ENCODE peak calls at places on chromosomes 2 and 18, in four cellular contexts. One of them, this sample, is unnamed.
A peak's percentile ranks its signal among the peaks of the same experiment; 100 is the strongest.

GRCh38 chr18:62781893-62782292 is 66.6 kb downstream of the PHLPP1 start:
- DNase-seq in transverse colon: no peak
- DNase-seq in Calu3: no peak
- DNase-seq in endothelial cell: no peak
- DNase-seq in this sample: no peak

GRCh38 chr2:223784221-223784772 is 53.1 kb downstream of the AP1S3 start:
- DNase-seq in transverse colon: no peak
- DNase-seq in Calu3: no peak
- DNase-seq in endothelial cell: no peak
- DNase-seq in this sample: no peak

GRCh38 chr2:29130295-29130694 is 15.1 kb downstream of the CLIP4 start:
- DNase-seq in Calu3: peak; percentile 46
- DNase-seq in transverse colon: no peak
- DNase-seq in endothelial cell: no peak
- DNase-seq in this sample: peak; percentile 90

GRCh38 chr2:171965238-171965637 is 34.5 kb upstream of the METAP1D start:
- DNase-seq in transverse colon: no peak
- DNase-seq in Calu3: no peak
- DNase-seq in endothelial cell: no peak
- DNase-seq in this sample: no peak

GRCh38 chr2:226730487-226730886 is 69.1 kb downstream of the IRS1 start:
- DNase-seq in endothelial cell: no peak
- DNase-seq in transverse colon: no peak
- DNase-seq in Calu3: no peak
- DNase-seq in this sample: peak; percentile 25

GRCh38 chr2:62099523-62100175 is 96.3 kb upstream of the B3GNT2 start:
- DNase-seq in transverse colon: no peak
- DNase-seq in endothelial cell: no peak
- DNase-seq in Calu3: no peak
- DNase-seq in this sample: no peak

GRCh38 chr2:25336446-25336845 is 5.3 kb downstream of the DNMT3A start:
- DNase-seq in Calu3: no peak
- DNase-seq in transverse colon: no peak
- DNase-seq in endothelial cell: no peak
- DNase-seq in this sample: no peak

GRCh38 chr2:189363559-189363958 is 77.7 kb upstream of the WDR75 start:
- DNase-seq in transverse colon: no peak
- DNase-seq in Calu3: peak; percentile 23
- DNase-seq in endothelial cell: no peak
- DNase-seq in this sample: peak; percentile 80

GRCh38 chr18:36312806-36313395 is 15.4 kb downstream of the FHOD3 start:
- DNase-seq in Calu3: no peak
- DNase-seq in transverse colon: no peak
- DNase-seq in endothelial cell: no peak
- DNase-seq in this sample: no peak

GRCh38 chr2:101577173-101577572 is 102.3 kb upstream of the RFX8 start:
- DNase-seq in endothelial cell: no peak
- DNase-seq in Calu3: no peak
- DNase-seq in transverse colon: no peak
- DNase-seq in this sample: no peak

GRCh38 chr18:56326386-56327072 is 311.9 kb downstream of the TXNL1 start:
- DNase-seq in Calu3: no peak
- DNase-seq in endothelial cell: no peak
- DNase-seq in transverse colon: no peak
- DNase-seq in this sample: no peak

GRCh38 chr2:105875241-105875640 is 130.5 kb downstream of the NCK2 start:
- DNase-seq in endothelial cell: no peak
- DNase-seq in Calu3: no peak
- DNase-seq in transverse colon: no peak
- DNase-seq in this sample: no peak

GRCh38 chr2:240463866-240464481 is 28.5 kb downstream of the GPC1 start:
- DNase-seq in Calu3: no peak
- DNase-seq in transverse colon: no peak
- DNase-seq in endothelial cell: no peak
- DNase-seq in this sample: no peak

GRCh38 chr2:215878476-215879063 is 134.8 kb downstream of the MREG start:
- DNase-seq in transverse colon: no peak
- DNase-seq in endothelial cell: no peak
- DNase-seq in Calu3: no peak
- DNase-seq in this sample: peak; percentile 49

GRCh38 chr2:187529977-187530721 is 24.1 kb downstream of the TFPI start:
- DNase-seq in endothelial cell: no peak
- DNase-seq in transverse colon: no peak
- DNase-seq in Calu3: no peak
- DNase-seq in this sample: peak; percentile 83

GRCh38 chr2:171522057-171522803 is at the start of gene CYBRD1:
- DNase-seq in endothelial cell: no peak
- DNase-seq in transverse colon: peak; percentile 80
- DNase-seq in Calu3: peak; percentile 30
- DNase-seq in this sample: peak; percentile 70

GRCh38 chr2:241833101-241833937 is 24.3 kb downstream of the NEU4 start:
- DNase-seq in endothelial cell: no peak
- DNase-seq in Calu3: no peak
- DNase-seq in transverse colon: no peak
- DNase-seq in this sample: no peak

GRCh38 chr18:1585881-1586488 is 681.3 kb downstream of the ADCYAP1 start:
- DNase-seq in endothelial cell: no peak
- DNase-seq in transverse colon: no peak
- DNase-seq in Calu3: no peak
- DNase-seq in this sample: peak; percentile 45

GRCh38 chr2:211351998-211352397 is 795.6 kb downstream of the CPS1 start:
- DNase-seq in Calu3: no peak
- DNase-seq in transverse colon: no peak
- DNase-seq in endothelial cell: no peak
- DNase-seq in this sample: no peak

GRCh38 chr2:138713509-138713908 is 66.7 kb downstream of the NXPH2 start:
- DNase-seq in endothelial cell: no peak
- DNase-seq in transverse colon: no peak
- DNase-seq in Calu3: no peak
- DNase-seq in this sample: no peak

GRCh38 chr2:97748397-97748796 is 35.0 kb downstream of the ZAP70 start:
- DNase-seq in Calu3: peak; percentile 30
- DNase-seq in endothelial cell: peak; percentile 78
- DNase-seq in transverse colon: peak; percentile 37
- DNase-seq in this sample: peak; percentile 9

GRCh38 chr2:199309973-199310372 is 147.8 kb downstream of the SATB2 start:
- DNase-seq in endothelial cell: no peak
- DNase-seq in Calu3: no peak
- DNase-seq in transverse colon: no peak
- DNase-seq in this sample: no peak

GRCh38 chr2:218291934-218292699 is at the start of gene TMBIM1:
- DNase-seq in Calu3: peak; percentile 90
- DNase-seq in endothelial cell: peak; percentile 87
- DNase-seq in transverse colon: peak; percentile 84
- DNase-seq in this sample: peak; percentile 65

GRCh38 chr2:227616631-227617030 is 667 bp upstream of the SCYGR4 start:
- DNase-seq in endothelial cell: no peak
- DNase-seq in transverse colon: no peak
- DNase-seq in Calu3: no peak
- DNase-seq in this sample: peak; percentile 62

GRCh38 chr2:28545590-28546195 is 49.8 kb downstream of the PLB1 start:
- DNase-seq in Calu3: no peak
- DNase-seq in transverse colon: peak; percentile 24
- DNase-seq in endothelial cell: no peak
- DNase-seq in this sample: no peak

GRCh38 chr2:96146151-96146880 is 1.1 kb upstream of the DUSP2 start:
- DNase-seq in endothelial cell: no peak
- DNase-seq in transverse colon: peak; percentile 73
- DNase-seq in Calu3: no peak
- DNase-seq in this sample: no peak

GRCh38 chr18:36101943-36102342 is 27.2 kb downstream of the SLC39A6 start:
- DNase-seq in Calu3: no peak
- DNase-seq in endothelial cell: no peak
- DNase-seq in transverse colon: no peak
- DNase-seq in this sample: no peak

GRCh38 chr2:219247678-219248642 is 2.7 kb downstream of the STK16 start:
- DNase-seq in endothelial cell: no peak
- DNase-seq in Calu3: no peak
- DNase-seq in transverse colon: peak; percentile 46
- DNase-seq in this sample: no peak

GRCh38 chr2:148909114-148909513 is 34.1 kb downstream of the KIF5C start:
- DNase-seq in Calu3: no peak
- DNase-seq in transverse colon: no peak
- DNase-seq in endothelial cell: no peak
- DNase-seq in this sample: peak; percentile 45

GRCh38 chr2:85053802-85054201 is 79.4 kb upstream of the TCF7L1 start:
- DNase-seq in transverse colon: peak; percentile 79
- DNase-seq in Calu3: peak; percentile 54
- DNase-seq in endothelial cell: no peak
- DNase-seq in this sample: peak; percentile 38

GRCh38 chr18:48897531-48897930 is 53.2 kb downstream of the SMAD7 start:
- DNase-seq in transverse colon: no peak
- DNase-seq in endothelial cell: no peak
- DNase-seq in Calu3: no peak
- DNase-seq in this sample: no peak

This sample was measured in NCI-H460.